ENCODE peak calls at places on chromosomes 12 and 14, in ten cellular contexts. V, N, I, C, L, U, Z, H, F and G are unnamed samples.

GRCh38 chr12:52204095-52204930 is 12.5 kb upstream of the KRT80 start:
- DNase-seq in I (no peak), H (peak), F (no peak), V (no peak), Z (peak), N (no peak), C (peak), L (no peak), U (no peak), G (no peak)

GRCh38 chr14:81247271-81247766 is 26.6 kb upstream of the GTF2A1 start:
- DNase-seq in N (no peak), U (no peak), C (no peak), I (no peak), Z (peak), L (no peak), H (no peak), F (no peak), V (no peak), G (no peak)

GRCh38 chr14:71692496-71692895 is 239.7 kb upstream of the RGS6 start:
- DNase-seq in C (no peak), V (no peak), F (no peak), N (no peak), L (no peak), H (peak), Z (peak), I (no peak), U (peak), G (no peak)

GRCh38 chr12:52439845-52440244 is 5.7 kb upstream of the KRT75 start:
- DNase-seq in Z (no peak), N (no peak), I (no peak), L (no peak), U (no peak), F (no peak), C (peak), H (no peak), V (no peak), G (no peak)

GRCh38 chr14:78016532-78016931 is 153.6 kb upstream of the NRXN3 start:
- DNase-seq in C (no peak), I (no peak), U (no peak), H (no peak), V (no peak), Z (no peak), L (no peak), F (no peak), N (no peak), G (no peak)

GRCh38 chr14:79575032-79575431 is 636.3 kb downstream of the DIO2 start:
- DNase-seq in C (no peak), Z (no peak), I (no peak), L (no peak), N (no peak), U (no peak), V (no peak), F (no peak), H (no peak), G (no peak)

GRCh38 chr14:29999013-29999539 is 71.4 kb upstream of the PRKD1 start:
- DNase-seq in C (no peak), H (no peak), L (no peak), Z (peak), N (no peak), F (no peak), U (no peak), I (no peak), V (no peak), G (no peak)

GRCh38 chr14:33682746-33683145 is 268.1 kb downstream of the EGLN3 start:
- DNase-seq in Z (no peak), C (no peak), L (no peak), F (peak), I (no peak), H (peak), V (no peak), N (no peak), U (no peak), G (no peak)

GRCh38 chr14:22544881-22545420 is 44.1 kb downstream of the DAD1 start:
- DNase-seq in H (no peak), L (no peak), V (no peak), U (no peak), F (no peak), C (no peak), Z (no peak), N (no peak), I (no peak), G (no peak)

GRCh38 chr12:52362118-52362726 is 5.1 kb downstream of the KRT85 start:
- DNase-seq in I (no peak), H (no peak), N (no peak), Z (peak), F (no peak), C (no peak), U (no peak), V (peak), L (no peak), G (no peak)

GRCh38 chr12:2387051-2387834 is 334.5 kb downstream of the CACNA1C start:
- DNase-seq in C (peak), L (no peak), U (no peak), F (no peak), N (no peak), Z (peak), V (no peak), I (no peak), H (peak), G (no peak)

GRCh38 chr14:94046696-94047250 is 20.6 kb downstream of the OTUB2 start:
- DNase-seq in C (no peak), I (no peak), Z (no peak), F (peak), H (no peak), V (no peak), U (no peak), N (no peak), L (no peak), G (no peak)

GRCh38 chr14:69580009-69580577 is 5.4 kb upstream of the CCDC177 start:
- DNase-seq in Z (peak), F (no peak), V (peak), I (peak), C (no peak), H (peak), L (peak), N (no peak), U (peak), G (no peak)

GRCh38 chr14:23953464-23954278 is at the start of gene DHRS4:
- DNase-seq in U (peak), H (peak), I (peak), L (peak), N (peak), Z (peak), V (peak), C (peak), F (peak), G (peak)

GRCh38 chr12:28506271-28506670 is 316.0 kb downstream of the CCDC91 start:
- DNase-seq in H (no peak), N (no peak), C (no peak), Z (no peak), I (no peak), U (no peak), F (no peak), L (no peak), V (no peak), G (no peak)

GRCh38 chr14:66360526-66360925 is 125.6 kb upstream of the CCDC196 start:
- DNase-seq in F (no peak), C (no peak), H (no peak), I (no peak), V (no peak), U (no peak), Z (no peak), L (no peak), N (no peak), G (no peak)

GRCh38 chr14:61860294-61860918 is 98.2 kb downstream of the SNAPC1 start:
- DNase-seq in I (peak), H (peak), Z (peak), C (no peak), F (no peak), N (peak), V (peak), U (peak), L (no peak), G (peak)

GRCh38 chr14:75025082-75025481 is 22.4 kb downstream of the EIF2B2 start:
- DNase-seq in L (no peak), V (no peak), C (no peak), I (no peak), U (no peak), Z (peak), N (no peak), H (peak), F (no peak), G (no peak)

GRCh38 chr14:92688434-92689375 is 59.7 kb downstream of the LGMN start:
- DNase-seq in Z (no peak), V (peak), N (no peak), U (no peak), I (no peak), H (no peak), L (no peak), C (no peak), F (no peak), G (no peak)

GRCh38 chr12:50174971-50175715 is 8.0 kb upstream of the CERS5 start:
- DNase-seq in L (no peak), C (peak), N (no peak), H (peak), V (peak), Z (peak), I (no peak), U (peak), F (no peak), G (no peak)

GRCh38 chr12:25785164-25785563 is 173.3 kb upstream of the RASSF8 start:
- DNase-seq in I (no peak), Z (no peak), U (no peak), F (no peak), V (no peak), C (no peak), N (no peak), L (no peak), H (no peak), G (no peak)

GRCh38 chr12:91109148-91109564 is 2.1 kb downstream of the LUM start:
- DNase-seq in H (peak), I (no peak), U (peak), F (peak), V (no peak), N (peak), Z (peak), L (no peak), C (peak), G (peak)

GRCh38 chr12:131242741-131243496 is 289.2 kb downstream of the ADGRD1 start:
- DNase-seq in V (no peak), Z (no peak), U (no peak), F (no peak), C (no peak), L (no peak), H (no peak), N (no peak), I (no peak), G (no peak)

GRCh38 chr12:104649913-104650312 is 193.2 kb downstream of the CHST11 start:
- DNase-seq in V (no peak), I (no peak), H (no peak), U (no peak), Z (no peak), N (no peak), F (no peak), C (no peak), L (no peak), G (no peak)

GRCh38 chr12:53596920-53597363 is 29.2 kb downstream of the ATF7 start:
- DNase-seq in U (no peak), F (no peak), C (no peak), Z (no peak), L (no peak), V (no peak), I (no peak), N (no peak), H (peak), G (no peak)

GRCh38 chr14:80638620-80639215 is 302.8 kb downstream of the CEP128 start:
- DNase-seq in H (peak), C (peak), I (peak), Z (peak), L (no peak), F (no peak), N (no peak), U (no peak), V (no peak), G (no peak)

GRCh38 chr12:92949466-92949865 is 20.4 kb upstream of the EEA1 start:
- DNase-seq in U (no peak), Z (no peak), V (no peak), F (no peak), N (no peak), L (no peak), H (no peak), I (no peak), C (no peak), G (no peak)

GRCh38 chr14:35470775-35471174 is 63.2 kb upstream of the INSM2 start:
- DNase-seq in I (peak), Z (peak), V (no peak), C (no peak), H (peak), L (no peak), F (no peak), U (no peak), N (no peak), G (no peak)

GRCh38 chr14:89290813-89291212 is 126.2 kb downstream of the FOXN3 start:
- DNase-seq in F (no peak), V (no peak), N (no peak), I (no peak), H (no peak), U (no peak), L (no peak), Z (no peak), C (no peak), G (no peak)

GRCh38 chr14:90796319-90796718 is 19.9 kb downstream of the TTC7B start:
- DNase-seq in L (no peak), Z (no peak), C (peak), U (no peak), H (no peak), F (peak), V (no peak), N (no peak), I (no peak), G (no peak)

GRCh38 chr14:105484069-105484996 is 2.4 kb upstream of the CRIP1 start:
- DNase-seq in F (no peak), Z (peak), L (no peak), U (no peak), V (no peak), C (no peak), I (no peak), H (no peak), N (no peak), G (no peak)

GRCh38 chr14:36767603-36768281 is 106.1 kb downstream of the PAX9 start:
- DNase-seq in H (no peak), Z (no peak), N (no peak), I (no peak), V (peak), C (no peak), L (no peak), U (no peak), F (no peak), G (no peak)

GRCh38 chr12:74602881-74603523 is 65.4 kb downstream of the ATXN7L3B start:
- DNase-seq in L (no peak), F (no peak), H (no peak), I (no peak), V (no peak), C (no peak), N (no peak), Z (peak), U (no peak), G (no peak)